ENCODE peak calls at places on chromosomes 13 and 19, in six cellular contexts. One of them, this sample, is unnamed.

GRCh38 chr19:19385900-19386339 is 19.6 kb upstream of the GATAD2A start:
- DNase-seq in HTR-8/SVneo: peak
- DNase-seq in anterior cingulate cortex: no peak
- DNase-seq in NCI-H748 treated with DMSO at 0.1 percent for 48 hours: no peak
- DNase-seq in NCI-H2081: no peak
- DNase-seq in heart right ventricle: no peak
- DNase-seq in this sample: no peak

GRCh38 chr13:44573790-44574465 is 2.2 kb downstream of the TSC22D1 start:
- DNase-seq in HTR-8/SVneo: no peak
- DNase-seq in anterior cingulate cortex: no peak
- DNase-seq in NCI-H748 treated with DMSO at 0.1 percent for 48 hours: no peak
- DNase-seq in NCI-H2081: no peak
- DNase-seq in heart right ventricle: no peak
- DNase-seq in this sample: no peak

GRCh38 chr19:46970815-46971214 is 48.8 kb upstream of the NPAS1 start:
- DNase-seq in HTR-8/SVneo: peak
- DNase-seq in anterior cingulate cortex: no peak
- DNase-seq in NCI-H748 treated with DMSO at 0.1 percent for 48 hours: no peak
- DNase-seq in NCI-H2081: no peak
- DNase-seq in heart right ventricle: peak
- DNase-seq in this sample: no peak

GRCh38 chr13:52070929-52071523 is 46.5 kb downstream of the UTP14C start:
- DNase-seq in HTR-8/SVneo: peak
- DNase-seq in anterior cingulate cortex: no peak
- DNase-seq in NCI-H748 treated with DMSO at 0.1 percent for 48 hours: no peak
- DNase-seq in NCI-H2081: no peak
- DNase-seq in heart right ventricle: no peak
- DNase-seq in this sample: no peak

GRCh38 chr13:102680842-102681725 is 13.8 kb downstream of the METTL21C start:
- DNase-seq in HTR-8/SVneo: no peak
- DNase-seq in anterior cingulate cortex: no peak
- DNase-seq in NCI-H748 treated with DMSO at 0.1 percent for 48 hours: no peak
- DNase-seq in NCI-H2081: no peak
- DNase-seq in heart right ventricle: no peak
- DNase-seq in this sample: no peak

GRCh38 chr13:96998071-96998470 is 3.8 kb upstream of the OXGR1 start:
- DNase-seq in HTR-8/SVneo: no peak
- DNase-seq in anterior cingulate cortex: no peak
- DNase-seq in NCI-H748 treated with DMSO at 0.1 percent for 48 hours: no peak
- DNase-seq in NCI-H2081: no peak
- DNase-seq in heart right ventricle: no peak
- DNase-seq in this sample: no peak

GRCh38 chr13:73025212-73026012 is 33.4 kb upstream of the KLF5 start:
- DNase-seq in HTR-8/SVneo: no peak
- DNase-seq in anterior cingulate cortex: no peak
- DNase-seq in NCI-H748 treated with DMSO at 0.1 percent for 48 hours: no peak
- DNase-seq in NCI-H2081: no peak
- DNase-seq in heart right ventricle: no peak
- DNase-seq in this sample: no peak

GRCh38 chr19:11288349-11288748 is 7.6 kb upstream of the TSPAN16 start:
- DNase-seq in HTR-8/SVneo: no peak
- DNase-seq in anterior cingulate cortex: no peak
- DNase-seq in NCI-H748 treated with DMSO at 0.1 percent for 48 hours: no peak
- DNase-seq in NCI-H2081: no peak
- DNase-seq in heart right ventricle: no peak
- DNase-seq in this sample: no peak

GRCh38 chr19:11560404-11560988 is 1.5 kb upstream of the ELOF1 start:
- DNase-seq in HTR-8/SVneo: peak
- DNase-seq in anterior cingulate cortex: no peak
- DNase-seq in NCI-H748 treated with DMSO at 0.1 percent for 48 hours: peak
- DNase-seq in NCI-H2081: peak
- DNase-seq in heart right ventricle: no peak
- DNase-seq in this sample: peak

GRCh38 chr19:34373601-34374288 is 8.7 kb downstream of the GPI start:
- DNase-seq in HTR-8/SVneo: no peak
- DNase-seq in anterior cingulate cortex: no peak
- DNase-seq in NCI-H748 treated with DMSO at 0.1 percent for 48 hours: no peak
- DNase-seq in NCI-H2081: no peak
- DNase-seq in heart right ventricle: no peak
- DNase-seq in this sample: no peak

GRCh38 chr13:34162545-34162936 is 344.6 kb downstream of the RFC3 start:
- DNase-seq in HTR-8/SVneo: no peak
- DNase-seq in anterior cingulate cortex: no peak
- DNase-seq in NCI-H748 treated with DMSO at 0.1 percent for 48 hours: no peak
- DNase-seq in NCI-H2081: no peak
- DNase-seq in heart right ventricle: no peak
- DNase-seq in this sample: no peak

GRCh38 chr19:35249146-35249847 is 495 bp downstream of the LSR start:
- DNase-seq in HTR-8/SVneo: no peak
- DNase-seq in anterior cingulate cortex: no peak
- DNase-seq in NCI-H748 treated with DMSO at 0.1 percent for 48 hours: no peak
- DNase-seq in NCI-H2081: no peak
- DNase-seq in heart right ventricle: no peak
- DNase-seq in this sample: no peak

GRCh38 chr13:111846396-111847174 is 220.4 kb upstream of the SOX1 start:
- DNase-seq in HTR-8/SVneo: no peak
- DNase-seq in anterior cingulate cortex: no peak
- DNase-seq in NCI-H748 treated with DMSO at 0.1 percent for 48 hours: peak
- DNase-seq in NCI-H2081: peak
- DNase-seq in heart right ventricle: no peak
- DNase-seq in this sample: no peak

GRCh38 chr13:62653371-62653770 is 1237.7 kb upstream of the PCDH20 start:
- DNase-seq in HTR-8/SVneo: no peak
- DNase-seq in anterior cingulate cortex: no peak
- DNase-seq in NCI-H748 treated with DMSO at 0.1 percent for 48 hours: no peak
- DNase-seq in NCI-H2081: no peak
- DNase-seq in heart right ventricle: no peak
- DNase-seq in this sample: no peak

GRCh38 chr13:94280357-94280756 is 199.1 kb downstream of the DCT start:
- DNase-seq in HTR-8/SVneo: no peak
- DNase-seq in anterior cingulate cortex: no peak
- DNase-seq in NCI-H748 treated with DMSO at 0.1 percent for 48 hours: no peak
- DNase-seq in NCI-H2081: no peak
- DNase-seq in heart right ventricle: no peak
- DNase-seq in this sample: no peak

GRCh38 chr19:11404588-11405258 is 14.4 kb downstream of the RGL3 start:
- DNase-seq in HTR-8/SVneo: no peak
- DNase-seq in anterior cingulate cortex: no peak
- DNase-seq in NCI-H748 treated with DMSO at 0.1 percent for 48 hours: no peak
- DNase-seq in NCI-H2081: no peak
- DNase-seq in heart right ventricle: no peak
- DNase-seq in this sample: no peak

GRCh38 chr19:17762505-17763229 is 11.4 kb downstream of the FCHO1 start:
- DNase-seq in HTR-8/SVneo: no peak
- DNase-seq in anterior cingulate cortex: no peak
- DNase-seq in NCI-H748 treated with DMSO at 0.1 percent for 48 hours: peak
- DNase-seq in NCI-H2081: no peak
- DNase-seq in heart right ventricle: no peak
- DNase-seq in this sample: peak

GRCh38 chr13:100715604-100716003 is 41.0 kb upstream of the TMTC4 start:
- DNase-seq in HTR-8/SVneo: no peak
- DNase-seq in anterior cingulate cortex: no peak
- DNase-seq in NCI-H748 treated with DMSO at 0.1 percent for 48 hours: no peak
- DNase-seq in NCI-H2081: no peak
- DNase-seq in heart right ventricle: no peak
- DNase-seq in this sample: no peak

This sample was measured in neural crest cell.